ENCODE peak calls at places on chromosomes 13 and 19, in four cellular contexts. Z, W, F and N are unnamed samples.

GRCh38 chr19:49746206-49746958 is 16.7 kb downstream of the TSKS start:
- DNase-seq in Z (peak; percentile 63), W (no peak), F (peak; percentile 26), N (no peak)

GRCh38 chr19:18298601-18299000 is 17.2 kb upstream of the JUND start:
- DNase-seq in Z (no peak), F (no peak), W (no peak), N (no peak)

GRCh38 chr19:55172741-55173140 is 6.3 kb upstream of the DNAAF3 start:
- DNase-seq in F (no peak), Z (no peak), W (no peak), N (no peak)

GRCh38 chr19:31499826-31500539 is 150.7 kb upstream of the TSHZ3 start:
- DNase-seq in Z (no peak), F (no peak), W (no peak), N (no peak)

GRCh38 chr13:43911283-43911682 is 31.6 kb downstream of the LACC1 start:
- DNase-seq in F (no peak), Z (no peak), W (no peak), N (no peak)

GRCh38 chr19:45098521-45099464 is 5.8 kb downstream of the PPP1R37 start:
- DNase-seq in Z (peak; percentile 45), F (no peak), W (peak; percentile 83), N (peak; percentile 62)

GRCh38 chr19:7304200-7304599 is 10.0 kb upstream of the INSR start:
- DNase-seq in Z (no peak), F (no peak), W (no peak), N (no peak)

GRCh38 chr13:113034451-113035208 is 65.6 kb downstream of the MCF2L start:
- DNase-seq in Z (peak; percentile 47), W (peak; percentile 70), F (no peak), N (peak; percentile 47)

GRCh38 chr19:18202759-18203407 is 959 bp downstream of the RAB3A start:
- DNase-seq in Z (peak; percentile 72), W (peak; percentile 41), F (no peak), N (peak; percentile 55)

GRCh38 chr19:15432018-15432494 is 13.3 kb upstream of the AKAP8L start:
- DNase-seq in Z (no peak), F (no peak), W (no peak), N (no peak)

GRCh38 chr13:38262211-38262610 is 87.4 kb upstream of the UFM1 start:
- DNase-seq in Z (no peak), W (no peak), F (no peak), N (no peak)

GRCh38 chr19:16931306-16931705 is 42.5 kb downstream of the F2RL3 start:
- DNase-seq in Z (no peak), F (no peak), W (no peak), N (no peak)

GRCh38 chr19:4428326-4428975 is 26.0 kb downstream of the CHAF1A start:
- DNase-seq in Z (no peak), W (no peak), F (no peak), N (no peak)

GRCh38 chr19:50535672-50536071 is 22.0 kb upstream of the ASPDH start:
- DNase-seq in Z (no peak), W (no peak), F (no peak), N (no peak)

GRCh38 chr13:30978981-30979956 is 46.8 kb downstream of the TEX26 start:
- DNase-seq in Z (no peak), F (no peak), W (no peak), N (no peak)

GRCh38 chr19:33634361-33635091 is 12.8 kb downstream of the CHST8 start:
- DNase-seq in F (no peak), Z (no peak), W (no peak), N (no peak)

DNA sequence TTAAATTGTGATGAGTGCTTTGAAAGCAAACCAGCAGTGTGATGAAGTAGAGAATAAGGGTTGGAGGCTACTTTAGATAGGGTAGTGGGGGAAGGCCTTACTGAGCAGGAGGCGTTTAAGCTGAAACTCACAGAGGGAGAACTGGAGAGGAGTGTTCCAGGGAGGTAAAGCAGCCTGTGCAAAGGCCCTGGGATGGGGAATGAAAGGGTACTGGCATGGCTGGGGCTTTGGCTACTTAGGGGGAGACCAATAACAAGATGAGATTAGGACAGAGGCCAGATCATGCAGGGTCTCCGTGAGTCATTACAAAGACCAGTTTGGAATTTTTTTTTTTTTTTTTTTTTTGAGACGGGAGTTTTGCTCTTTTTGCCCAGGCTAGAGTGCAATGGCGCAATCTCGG is 1.1 kb downstream of the PPP5C start:
- DNase-seq in Z (no peak), F (no peak), W (no peak), N (no peak)
- H3K27ac ChIP-seq in Z (no peak overlapping the region), F (no peak overlapping the region), W (no peak overlapping the region), N (no peak overlapping the region)

DNA sequence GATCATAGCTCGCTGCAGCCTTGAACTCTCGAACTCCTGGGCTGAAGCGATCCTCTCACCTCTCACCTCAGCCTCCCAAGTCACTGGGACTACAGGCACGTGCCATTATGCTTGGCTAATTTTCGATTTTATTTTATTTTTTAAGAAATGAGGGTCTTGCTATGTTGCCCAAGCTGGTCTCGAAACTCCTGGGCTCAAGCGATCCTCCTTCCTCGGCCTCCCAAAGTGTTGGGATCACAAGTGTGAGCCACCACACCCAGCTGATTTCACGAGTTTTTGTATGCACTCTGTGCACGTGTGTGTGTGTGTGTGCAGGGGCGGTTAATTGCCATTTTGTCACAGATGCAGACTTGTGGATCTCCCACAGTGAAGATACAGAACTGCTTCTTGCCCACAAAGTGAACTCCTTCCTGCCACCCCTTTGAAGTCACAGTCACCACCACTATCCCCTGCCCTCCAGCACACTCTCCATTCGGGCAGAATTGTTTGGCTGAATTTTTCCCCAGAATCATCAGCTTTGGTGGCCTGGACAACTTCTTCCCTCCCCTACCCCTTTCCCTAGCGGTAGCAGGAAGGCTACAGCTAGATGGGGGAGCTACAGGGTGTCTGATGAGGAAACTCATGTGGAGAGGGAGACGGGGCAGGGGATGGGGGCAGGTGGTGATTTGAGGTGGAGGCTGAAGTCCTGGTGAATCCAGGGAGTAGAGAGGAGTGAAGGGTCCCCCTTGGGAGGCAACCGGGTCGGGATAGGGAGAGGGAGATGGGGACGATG is 59.6 kb downstream of the CELF5 start:
- DNase-seq in W (no peak), Z (no peak), F (no peak), N (no peak)
- H3K27ac ChIP-seq in W (no peak overlapping the region), Z (peak overlapping the region; percentile 82), F (peak overlapping the region; percentile 83), N (no peak overlapping the region)

DNA sequence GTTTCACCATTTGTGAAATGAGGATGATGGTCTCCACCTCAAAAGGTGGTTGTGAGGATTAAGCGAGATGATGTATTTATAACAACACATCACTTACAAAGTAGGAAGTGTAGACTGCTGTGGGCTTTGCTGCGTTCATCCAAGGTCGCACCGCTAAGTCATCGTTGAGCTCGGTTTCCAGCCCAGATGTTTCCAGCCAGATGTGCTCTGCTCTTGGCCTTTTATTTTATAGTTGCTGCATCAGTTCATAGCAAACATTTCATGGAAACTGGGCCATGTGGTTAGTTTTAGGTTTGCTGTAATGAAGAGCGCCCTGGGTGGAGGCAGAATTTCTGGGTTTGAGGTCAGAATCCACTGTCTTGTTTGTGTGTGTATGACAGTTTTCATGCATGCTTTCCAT is 76.5 kb upstream of the RNF113B start:
- DNase-seq in W (no peak), F (no peak), Z (no peak), N (no peak)
- H3K27ac ChIP-seq in W (peak overlapping the region; percentile 1), F (no peak overlapping the region), Z (no peak overlapping the region), N (no peak overlapping the region)

GRCh38 chr19:40650749-40651305 is 39.6 kb downstream of the NUMBL start:
- DNase-seq in F (peak; percentile 64), W (no peak), Z (no peak), N (no peak)
- H3K27ac ChIP-seq in F (peak overlapping the region; percentile 78), W (no peak overlapping the region), Z (no peak overlapping the region), N (no peak overlapping the region)

DNA sequence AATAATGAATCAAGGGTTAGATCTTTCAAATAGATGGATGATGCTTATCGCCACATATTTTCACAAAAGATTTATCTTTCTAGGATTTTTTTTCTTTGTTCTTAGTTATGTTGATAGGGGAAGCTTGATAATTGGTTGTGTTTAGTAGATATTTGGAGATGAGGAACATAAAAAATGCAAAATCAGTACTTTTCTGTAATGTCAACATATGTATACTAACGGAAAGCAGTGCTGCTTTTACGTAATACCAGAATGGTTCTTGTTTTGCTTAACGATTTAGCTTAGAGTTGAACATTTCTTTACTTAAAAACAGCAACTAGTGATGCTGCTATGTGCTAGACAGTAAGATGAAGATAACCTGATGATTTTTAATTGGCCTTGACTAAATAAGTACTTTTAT is 3.0 kb downstream of the ZMYM2 start:
- DNase-seq in Z (no peak), F (no peak), W (no peak), N (no peak)
- H3K27ac ChIP-seq in Z (no peak overlapping the region), F (peak overlapping the region; percentile 19), W (no peak overlapping the region), N (no peak overlapping the region)

DNA sequence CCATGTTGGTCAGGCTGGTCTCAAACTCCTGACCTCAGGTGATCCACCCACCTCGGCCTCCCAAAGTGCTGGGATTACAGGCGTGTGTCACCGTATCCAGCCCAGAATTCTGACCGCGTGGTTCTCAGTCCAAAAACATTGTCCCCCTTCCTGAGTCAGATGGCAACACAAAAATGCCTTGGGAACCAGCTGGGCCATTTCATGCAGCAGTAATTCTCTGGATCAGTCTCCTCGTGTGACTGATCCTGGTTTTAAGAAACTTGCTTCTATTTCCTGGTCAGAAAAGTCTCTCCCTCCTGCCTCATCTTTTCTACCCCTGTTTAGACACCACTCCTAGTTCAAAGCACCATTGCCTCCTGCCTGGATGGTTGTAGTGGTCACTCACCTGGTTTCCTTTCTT is 60.9 kb upstream of the USP29 start:
- DNase-seq in F (no peak), Z (no peak), W (no peak), N (no peak)
- H3K27ac ChIP-seq in F (no peak overlapping the region), Z (no peak overlapping the region), W (no peak overlapping the region), N (no peak overlapping the region)

DNA sequence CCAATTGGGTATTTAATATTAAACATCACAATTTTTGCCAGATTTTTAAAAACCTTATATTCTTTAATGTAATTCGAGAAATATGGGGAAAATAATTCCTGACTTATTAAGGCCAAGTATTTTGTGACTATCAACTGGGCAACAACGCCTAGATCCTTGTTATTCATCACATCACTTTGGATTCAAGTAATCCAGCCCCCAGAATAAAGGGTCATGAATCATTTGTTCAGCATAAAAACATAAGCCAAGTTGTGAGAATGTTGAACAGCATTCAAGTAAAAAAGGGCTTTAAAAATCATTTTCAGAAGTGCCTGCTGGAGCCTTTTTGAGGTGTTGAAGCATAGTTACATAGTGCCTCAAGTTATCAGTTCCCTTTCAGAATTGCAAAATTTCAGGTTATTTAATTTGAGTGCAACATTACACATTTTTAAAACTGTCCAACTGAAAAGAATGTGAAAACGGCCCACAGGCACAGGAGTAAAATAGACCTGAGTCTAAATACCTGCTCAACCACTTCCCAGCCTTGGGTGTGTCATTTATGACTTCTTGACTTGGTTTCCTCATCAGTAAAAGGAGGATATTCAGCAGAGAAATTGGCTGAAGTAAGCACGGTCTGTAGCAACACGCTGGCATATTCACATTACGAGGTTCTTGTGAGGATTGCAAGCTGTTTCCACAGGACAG is 56.4 kb downstream of the MBNL2 start:
- DNase-seq in F (no peak), Z (no peak), W (no peak), N (no peak)
- H3K27ac ChIP-seq in F (peak overlapping the region; percentile 80), Z (peak overlapping the region; percentile 17), W (peak overlapping the region; percentile 20), N (no peak overlapping the region)

DNA sequence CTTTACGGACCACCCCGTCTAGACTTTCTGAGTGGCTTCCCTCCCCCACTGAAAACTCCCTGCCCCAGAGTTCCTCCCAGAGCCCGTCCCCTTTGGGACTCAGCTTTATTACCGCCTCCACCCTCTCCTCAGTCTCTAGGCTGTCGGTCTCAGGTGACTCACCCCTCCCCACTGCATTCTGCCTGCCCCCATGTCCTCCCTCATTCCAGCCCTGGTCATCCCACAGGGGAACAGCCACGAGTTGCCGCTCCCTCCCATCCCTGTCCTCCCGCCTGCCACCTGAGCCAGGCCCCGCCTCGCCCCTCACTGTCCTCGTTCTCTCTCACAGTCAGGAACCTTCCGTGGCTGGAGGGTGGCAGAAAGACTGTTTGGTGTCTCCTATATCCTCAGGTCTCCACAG is 57.3 kb downstream of the SMARCA4 start:
- DNase-seq in F (peak; percentile 67), Z (no peak), W (no peak), N (no peak)
- H3K27ac ChIP-seq in F (peak overlapping the region; percentile 90), Z (no peak overlapping the region), W (no peak overlapping the region), N (no peak overlapping the region)